ENCODE peak calls at places on chromosome 12, in ten cellular contexts. X, H, K, M, F, N, T, O, Z and Q are unnamed samples.

GRCh38 chr12:100128509-100128908 is 14.2 kb downstream of the BLTP3B start:
- DNase-seq in Z (no peak), T (no peak), X (peak; percentile 41), K (no peak), N (peak; percentile 69), M (peak; percentile 32), F (peak; percentile 77), O (no peak), H (no peak), Q (no peak)

GRCh38 chr12:6953417-6954315 is 2.5 kb downstream of the PTPN6 start:
- DNase-seq in N (no peak), K (peak; percentile 85), Z (no peak), M (no peak), T (peak; percentile 83), F (no peak), X (no peak), H (peak; percentile 90), O (no peak), Q (peak; percentile 73)

GRCh38 chr12:90871697-90872096 is 83.3 kb downstream of the CCER1 start:
- DNase-seq in M (no peak), X (no peak), O (no peak), K (no peak), T (no peak), Z (no peak), H (no peak), F (no peak), N (no peak), Q (no peak)

GRCh38 chr12:123064885-123065619 is 84.6 kb downstream of the ARL6IP4 start:
- DNase-seq in O (no peak), K (no peak), H (no peak), T (no peak), Z (no peak), M (no peak), X (no peak), F (no peak), N (no peak), Q (no peak)

GRCh38 chr12:113613414-113613813 is 141.7 kb upstream of the LHX5 start:
- DNase-seq in X (no peak), N (no peak), T (no peak), F (no peak), H (no peak), O (no peak), K (no peak), M (no peak), Z (no peak), Q (no peak)

GRCh38 chr12:108547633-108548172 is 13.3 kb downstream of the SART3 start:
- DNase-seq in M (no peak), X (no peak), T (no peak), Z (no peak), N (no peak), F (no peak), K (no peak), O (no peak), H (no peak), Q (no peak)

GRCh38 chr12:98371419-98371818 is 144.0 kb upstream of the TMPO start:
- DNase-seq in Z (no peak), T (no peak), K (no peak), X (no peak), H (no peak), O (no peak), M (no peak), N (no peak), F (no peak), Q (no peak)

GRCh38 chr12:6224550-6224949 is 24.4 kb downstream of the CD9 start:
- DNase-seq in H (no peak), F (peak; percentile 97), T (no peak), Z (no peak), O (no peak), M (peak; percentile 51), N (no peak), K (peak; percentile 30), X (no peak), Q (no peak)

GRCh38 chr12:95343461-95344230 is 126.0 kb downstream of the VEZT start:
- DNase-seq in X (no peak), F (no peak), O (no peak), M (no peak), Z (no peak), K (peak; percentile 85), T (no peak), H (no peak), N (no peak), Q (no peak)

GRCh38 chr12:105334001-105334400 is 3.5 kb downstream of the C12orf75 start:
- DNase-seq in T (no peak), H (no peak), N (no peak), Z (no peak), X (peak; percentile 88), M (no peak), F (no peak), O (no peak), K (no peak), Q (no peak)

GRCh38 chr12:12799163-12799920 is 13.8 kb upstream of the DDX47 start:
- DNase-seq in M (no peak), N (no peak), K (no peak), O (no peak), F (no peak), X (no peak), H (no peak), Z (no peak), T (no peak), Q (no peak)
- H3K27ac ChIP-seq in M (no peak overlapping the region), N (no peak overlapping the region), K (no peak overlapping the region), O (peak overlapping the region; percentile 30), F (no peak overlapping the region), X (no peak overlapping the region), H (no peak overlapping the region), Z (no peak overlapping the region), T (no peak overlapping the region), Q (no peak overlapping the region)

GRCh38 chr12:32754101-32754500 is 1.6 kb downstream of the YARS2 start:
- DNase-seq in X (no peak), O (no peak), T (no peak), N (no peak), K (no peak), M (no peak), H (no peak), F (no peak), Z (no peak), Q (no peak)

GRCh38 chr12:32755654-32756475 is at the start of gene YARS2:
- DNase-seq in X (peak; percentile 99), Z (peak; percentile 96), O (peak; percentile 94), F (peak; percentile 96), K (peak; percentile 99), M (peak; percentile 89), H (peak; percentile 98), N (peak; percentile 97), T (peak; percentile 97), Q (peak; percentile 78)

GRCh38 chr12:32755051-32755653 is 545 bp downstream of the YARS2 start:
- DNase-seq in Z (peak; percentile 49), F (peak; percentile 78), M (peak; percentile 57), X (peak; percentile 88), N (peak; percentile 96), K (peak; percentile 91), H (peak; percentile 89), O (peak; percentile 81), T (peak; percentile 83), Q (peak; percentile 54)

GRCh38 chr12:32757159-32757556 is 1.5 kb upstream of the YARS2 start:
- DNase-seq in H (no peak), M (no peak), T (no peak), N (no peak), F (no peak), X (no peak), Z (no peak), K (no peak), O (no peak), Q (no peak)

DNA sequence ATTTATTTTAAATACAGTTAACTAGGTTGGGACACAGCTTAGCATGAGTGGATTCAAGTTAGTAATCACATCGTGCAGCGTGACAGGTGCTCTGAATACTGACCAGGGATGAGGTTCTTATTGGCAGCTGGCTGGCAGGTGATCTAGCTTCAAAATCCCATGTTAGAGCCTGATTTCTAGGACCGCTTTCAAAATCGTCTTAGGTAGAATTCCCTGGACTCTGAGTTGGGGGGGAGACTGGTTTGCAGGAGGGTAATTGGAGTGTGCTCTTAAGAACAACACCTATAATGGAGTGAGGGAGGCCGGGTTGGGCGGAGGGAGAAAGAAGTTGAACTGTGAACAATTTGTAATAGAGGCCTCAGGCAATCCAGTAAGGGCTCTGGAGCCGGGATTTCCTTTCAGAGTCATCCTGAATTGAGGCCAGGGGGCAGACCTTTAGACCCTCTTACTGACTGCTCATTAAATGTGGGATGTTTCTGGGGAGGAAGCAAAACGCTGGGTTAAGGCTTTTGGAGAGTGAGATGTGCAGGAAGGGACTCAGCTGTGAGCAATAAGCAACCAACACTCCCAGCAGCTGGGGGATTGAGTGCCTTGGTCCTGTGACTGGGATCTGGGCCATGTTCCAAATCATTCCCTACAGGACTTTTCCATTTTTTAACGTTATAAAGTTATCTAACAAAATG is 920 bp upstream of the YARS2 start:
- DNase-seq in Z (no peak), N (no peak), O (no peak), H (no peak), T (no peak), F (no peak), M (no peak), K (no peak), X (no peak), Q (no peak)
- TF ChIP-seq CTCF in Z (no peak), N (no peak), O (no peak), H (no peak), T (no peak), F (no peak), M (no peak), K (peak; percentile 48), X (no peak), Q (peak; percentile 67)

DNA sequence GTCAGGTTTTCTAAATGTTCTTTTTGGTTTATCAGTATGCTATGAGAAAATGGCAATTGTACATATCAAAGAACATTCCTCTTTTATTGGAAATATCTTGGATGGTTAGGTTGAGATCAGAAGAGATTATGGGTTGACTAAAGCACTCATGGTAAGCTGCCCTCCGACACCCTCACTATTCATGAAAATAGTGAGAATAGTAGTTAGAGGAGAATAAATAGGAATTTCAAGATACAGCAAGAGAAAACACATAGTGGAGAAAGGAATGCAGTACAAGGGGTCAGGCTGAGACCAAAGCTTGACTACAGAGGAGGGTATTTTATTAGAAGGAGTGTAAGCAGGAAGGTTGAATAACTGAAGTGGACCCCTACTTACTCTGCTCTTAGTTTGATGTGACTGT is 112.5 kb downstream of the PTPRQ start:
- DNase-seq in O (no peak), K (no peak), Z (no peak), N (no peak), H (no peak), T (no peak), M (no peak), X (no peak), F (no peak), Q (no peak)
- H3K27ac ChIP-seq in O (no peak overlapping the region), K (no peak overlapping the region), Z (no peak overlapping the region), N (no peak overlapping the region), H (no peak overlapping the region), T (no peak overlapping the region), M (no peak overlapping the region), X (no peak overlapping the region), F (peak overlapping the region; percentile 49), Q (no peak overlapping the region)

GRCh38 chr12:103326190-103326589 is 169.6 kb downstream of the C12orf42 start:
- DNase-seq in O (no peak), M (no peak), K (peak; percentile 33), T (no peak), Z (no peak), H (no peak), F (no peak), N (peak; percentile 43), X (no peak), Q (no peak)
- TF ChIP-seq CTCF in O (peak; percentile 42), M (no peak), K (peak; percentile 70), T (no peak), Z (no peak), H (no peak), F (no peak), N (peak; percentile 77), X (no peak), Q (no peak)